ENCODE peak calls at places on chromosomes 13 and 19, in ten cellular contexts. K is adrenal gland, C is K562, Y is body of pancreas, L is IMR-90, O is thyroid gland, H is H54, P is spleen, J is uterus, D is A549. E is an unnamed sample.

GRCh38 chr19:48819366-48819816 is 8.6 kb upstream of the BCAT2 start:
- DNase-seq in K (peak; percentile 96), C (peak; percentile 11), Y (peak; percentile 99), L (peak; percentile 79), O (peak; percentile 97), H (peak; percentile 33), P (no peak), J (peak; percentile 88), D (peak; percentile 89), E (no peak)

GRCh38 chr13:28047784-28048388 is 52.5 kb downstream of the FLT3 start:
- DNase-seq in K (no peak), C (no peak), Y (no peak), L (peak; percentile 79), O (no peak), H (no peak), P (no peak), J (no peak), D (peak; percentile 22), E (no peak)

GRCh38 chr19:16673226-16673625 is 12.3 kb downstream of the TMEM38A start:
- DNase-seq in K (no peak), C (no peak), Y (no peak), L (no peak), O (no peak), H (no peak), P (no peak), J (no peak), D (no peak), E (no peak)

GRCh38 chr13:73341748-73342147 is 282.9 kb downstream of the KLF5 start:
- DNase-seq in K (no peak), C (no peak), Y (no peak), L (peak; percentile 44), O (no peak), H (peak; percentile 24), P (no peak), J (no peak), D (no peak), E (no peak)

GRCh38 chr19:10209305-10209704 is 14.6 kb upstream of the DNMT1 start:
- DNase-seq in K (no peak), C (no peak), Y (no peak), L (peak; percentile 87), O (no peak), H (no peak), P (no peak), J (no peak), D (no peak), E (no peak)

GRCh38 chr19:6572217-6572616 is 18.7 kb downstream of the CD70 start:
- DNase-seq in K (peak; percentile 47), C (no peak), Y (peak; percentile 7), L (no peak), O (peak; percentile 8), H (no peak), P (peak; percentile 77), J (no peak), D (no peak), E (no peak)

GRCh38 chr13:34258646-34259386 is 440.9 kb downstream of the RFC3 start:
- DNase-seq in K (no peak), C (no peak), Y (no peak), L (no peak), O (no peak), H (no peak), P (no peak), J (no peak), D (no peak), E (no peak)

GRCh38 chr13:77853701-77854100 is 64.9 kb downstream of the EDNRB start:
- DNase-seq in K (no peak), C (no peak), Y (no peak), L (no peak), O (no peak), H (no peak), P (no peak), J (no peak), D (no peak), E (no peak)

GRCh38 chr13:20553309-20553708 is 13.6 kb upstream of the IFT88 start:
- DNase-seq in K (no peak), C (no peak), Y (no peak), L (no peak), O (no peak), H (no peak), P (no peak), J (no peak), D (no peak), E (no peak)
- TF ChIP-seq POLR2A in K (no peak), C (no peak), Y (no peak), L (no peak), O (no peak), H (no peak), P (no peak), J (no peak), D (no peak), E (no peak)

GRCh38 chr19:12913871-12914690 is 5.0 kb downstream of the SYCE2 start:
- DNase-seq in K (no peak), C (no peak), Y (peak; percentile 19), L (no peak), O (peak; percentile 55), H (no peak), P (peak; percentile 84), J (no peak), D (no peak), E (no peak)
- TF ChIP-seq POLR2A in K (no peak), C (no peak), Y (no peak), L (no peak), O (no peak), H (no peak), P (no peak), J (no peak), D (no peak), E (no peak)

GRCh38 chr19:32971715-32972540 is at the start of the genes CEP89 and FAAP24:
- DNase-seq in K (peak; percentile 99), C (peak; percentile 100), Y (peak; percentile 99), L (peak; percentile 99), O (peak; percentile 98), H (peak; percentile 99), P (peak; percentile 98), J (peak; percentile 99), D (peak; percentile 100), E (peak; percentile 100)
- TF ChIP-seq POLR2A in K (no peak), C (peak; percentile 88), Y (peak; percentile 74), L (peak; percentile 47), O (no peak), H (peak; percentile 79), P (no peak), J (no peak), D (peak; percentile 88), E (peak; percentile 77)

DNA sequence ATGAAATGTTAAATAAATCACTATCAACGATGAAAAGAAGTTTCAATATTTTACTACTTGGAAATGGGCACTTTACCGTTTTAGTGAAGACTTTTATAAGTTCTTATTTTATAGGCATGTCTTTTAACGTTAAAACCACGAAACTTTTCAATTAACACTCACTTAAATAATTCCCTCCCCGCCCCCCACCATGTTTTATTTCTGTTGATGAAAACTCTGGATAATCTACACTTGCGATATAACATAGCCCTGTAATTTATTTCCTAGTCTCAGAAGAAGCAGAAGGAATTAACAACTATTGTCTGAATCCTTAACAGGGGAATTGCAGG is 343 bp upstream of the ZNF285 start:
- DNase-seq in K (no peak), C (no peak), Y (no peak), L (no peak), O (no peak), H (no peak), P (no peak), J (no peak), D (no peak), E (no peak)
- TF ChIP-seq POLR2A in K (no peak), C (no peak), Y (no peak), L (no peak), O (no peak), H (no peak), P (no peak), J (no peak), D (no peak), E (no peak)

DNA sequence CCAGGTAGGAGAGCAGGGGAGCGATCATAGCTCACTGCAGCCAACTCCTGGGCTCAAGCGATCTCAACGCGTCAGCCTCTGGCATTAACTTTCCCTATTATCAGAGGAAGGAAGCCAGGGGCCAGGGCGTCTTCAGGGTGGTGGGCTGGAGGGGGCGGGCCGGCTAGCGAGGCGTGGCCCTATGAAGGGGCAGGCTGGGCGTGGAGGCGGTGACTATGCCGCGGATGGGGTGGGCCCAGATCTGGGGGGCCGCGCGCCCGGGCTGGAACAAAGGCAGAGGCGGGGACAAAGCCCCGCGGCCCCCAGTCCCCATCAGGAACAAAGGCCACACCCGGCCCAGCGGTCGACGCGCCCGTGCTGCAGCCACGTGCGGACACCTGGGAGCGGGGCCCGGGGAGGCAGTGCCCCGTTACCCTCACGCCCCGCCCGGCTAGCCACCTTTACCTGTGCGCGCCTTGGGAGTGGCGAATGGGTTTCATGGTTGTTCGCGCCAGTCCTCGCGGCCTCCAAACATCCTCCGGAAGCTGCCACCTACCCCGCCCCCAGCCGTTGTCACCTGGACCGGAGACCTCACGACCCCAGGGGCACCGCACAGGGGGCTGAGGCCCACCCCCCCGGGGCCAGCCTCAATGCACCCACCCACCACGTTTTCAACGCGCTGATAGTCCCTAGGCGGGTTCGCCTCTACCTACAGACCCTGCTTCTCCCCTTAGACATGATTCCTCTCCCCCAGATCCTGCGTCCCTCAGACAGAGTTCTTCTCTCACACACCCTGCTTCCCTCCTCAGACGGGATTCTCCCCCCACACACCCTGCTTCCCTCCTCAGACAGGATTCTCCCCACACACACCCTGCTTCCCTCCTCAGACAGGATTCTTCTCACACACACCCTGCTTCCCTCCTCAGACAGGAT is 5.4 kb upstream of the TRIM28 start:
- DNase-seq in K (no peak), C (no peak), Y (no peak), L (no peak), O (peak; percentile 25), H (no peak), P (no peak), J (no peak), D (no peak), E (peak; percentile 52)
- TF ChIP-seq POLR2A in K (no peak), C (no peak), Y (no peak), L (no peak), O (no peak), H (no peak), P (no peak), J (peak; percentile 30), D (no peak), E (no peak)

GRCh38 chr19:2679439-2679838 is 23.1 kb downstream of the GNG7 start:
- DNase-seq in K (no peak), C (no peak), Y (no peak), L (no peak), O (no peak), H (no peak), P (no peak), J (no peak), D (no peak), E (no peak)
- TF ChIP-seq POLR2A in K (no peak), C (no peak), Y (no peak), L (no peak), O (no peak), H (no peak), P (no peak), J (no peak), D (no peak), E (no peak)

DNA sequence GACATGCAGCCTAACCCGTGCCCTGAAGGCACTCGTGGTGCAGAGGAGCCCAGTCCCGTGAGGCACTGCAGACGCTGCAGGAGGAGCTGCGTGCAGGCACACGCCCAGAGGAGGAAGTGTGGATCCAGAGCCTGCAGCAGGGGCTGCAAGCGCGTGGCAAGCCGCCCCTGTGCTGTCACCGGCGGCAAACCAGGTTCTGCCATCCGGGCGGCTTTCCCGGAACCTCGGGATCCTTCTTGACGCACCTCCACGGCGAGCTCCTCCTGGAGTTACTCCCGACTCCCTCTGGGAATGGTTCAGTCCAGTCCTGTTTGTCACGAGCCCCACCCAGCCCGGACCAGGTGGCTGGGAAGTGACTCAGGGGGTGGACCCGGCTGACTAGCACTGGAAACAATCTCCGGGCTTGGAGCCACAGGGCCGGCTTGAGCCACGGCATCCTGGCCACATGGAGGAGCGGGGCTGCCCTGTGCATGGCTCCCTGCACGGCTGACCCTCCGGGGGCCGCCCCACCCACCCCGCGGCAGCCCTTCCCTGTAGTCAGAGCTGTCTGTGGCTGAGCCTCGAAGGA is 10.2 kb downstream of the DPP9 start:
- DNase-seq in K (peak; percentile 82), C (no peak), Y (peak; percentile 42), L (peak; percentile 97), O (no peak), H (peak; percentile 98), P (no peak), J (peak; percentile 84), D (peak; percentile 94), E (no peak)
- TF ChIP-seq POLR2A in K (no peak), C (no peak), Y (no peak), L (no peak), O (no peak), H (peak; percentile 24), P (no peak), J (no peak), D (peak; percentile 22), E (no peak)

E was measured in erythroblast.